ENCODE peak calls at places on chromosome 21, in six cellular contexts. One of them, this sample, is unnamed.

GRCh38 chr21:31887596-31887920 is 14.7 kb downstream of the HUNK start:
- DNase-seq in RWPE1: no peak
- DNase-seq in CD4-positive, alpha-beta T cell: no peak
- DNase-seq in LNCaP clone FGC: no peak
- DNase-seq in tibial nerve: no peak
- DNase-seq in Calu3: no peak
- DNase-seq in this sample: no peak

GRCh38 chr21:31203371-31204054 is 140.5 kb downstream of the TIAM1 start:
- DNase-seq in RWPE1: no peak
- DNase-seq in CD4-positive, alpha-beta T cell: no peak
- DNase-seq in LNCaP clone FGC: no peak
- DNase-seq in tibial nerve: no peak
- DNase-seq in Calu3: no peak
- DNase-seq in this sample: no peak

GRCh38 chr21:18384771-18385170 is 18.8 kb downstream of the TMPRSS15 start:
- DNase-seq in RWPE1: peak; percentile 13
- DNase-seq in CD4-positive, alpha-beta T cell: no peak
- DNase-seq in LNCaP clone FGC: peak; percentile 3
- DNase-seq in tibial nerve: no peak
- DNase-seq in Calu3: no peak
- DNase-seq in this sample: no peak

GRCh38 chr21:17469727-17470126 is 43.1 kb upstream of the CXADR start:
- DNase-seq in RWPE1: no peak
- DNase-seq in CD4-positive, alpha-beta T cell: no peak
- DNase-seq in LNCaP clone FGC: no peak
- DNase-seq in tibial nerve: no peak
- DNase-seq in Calu3: no peak
- DNase-seq in this sample: no peak

GRCh38 chr21:31557956-31558838 is 101.3 kb upstream of the SOD1 start:
- DNase-seq in RWPE1: peak; percentile 23
- DNase-seq in CD4-positive, alpha-beta T cell: peak; percentile 12
- DNase-seq in LNCaP clone FGC: no peak
- DNase-seq in tibial nerve: no peak
- DNase-seq in Calu3: peak; percentile 33
- DNase-seq in this sample: no peak

GRCh38 chr21:41684381-41685245 is 82.2 kb downstream of the RIPK4 start:
- DNase-seq in RWPE1: peak; percentile 75
- DNase-seq in CD4-positive, alpha-beta T cell: no peak
- DNase-seq in LNCaP clone FGC: no peak
- DNase-seq in tibial nerve: no peak
- DNase-seq in Calu3: peak; percentile 45
- DNase-seq in this sample: no peak

GRCh38 chr21:38659936-38660332 is 145.8 kb upstream of the ETS2 start:
- DNase-seq in RWPE1: no peak
- DNase-seq in CD4-positive, alpha-beta T cell: no peak
- DNase-seq in LNCaP clone FGC: no peak
- DNase-seq in tibial nerve: no peak
- DNase-seq in Calu3: no peak
- DNase-seq in this sample: no peak

GRCh38 chr21:44846485-44847260 is 26.8 kb downstream of the PTTG1IP start:
- DNase-seq in RWPE1: peak; percentile 33
- DNase-seq in CD4-positive, alpha-beta T cell: peak; percentile 29
- DNase-seq in LNCaP clone FGC: no peak
- DNase-seq in tibial nerve: peak; percentile 68
- DNase-seq in Calu3: no peak
- DNase-seq in this sample: peak; percentile 94

GRCh38 chr21:39736716-39737115 is 8.3 kb upstream of the IGSF5 start:
- DNase-seq in RWPE1: no peak
- DNase-seq in CD4-positive, alpha-beta T cell: no peak
- DNase-seq in LNCaP clone FGC: no peak
- DNase-seq in tibial nerve: no peak
- DNase-seq in Calu3: no peak
- DNase-seq in this sample: no peak

GRCh38 chr21:29481641-29482040 is 182.9 kb downstream of the BACH1 start:
- DNase-seq in RWPE1: no peak
- DNase-seq in CD4-positive, alpha-beta T cell: no peak
- DNase-seq in LNCaP clone FGC: no peak
- DNase-seq in tibial nerve: no peak
- DNase-seq in Calu3: no peak
- DNase-seq in this sample: no peak

GRCh38 chr21:20877976-20878375 is 120.2 kb upstream of the NCAM2 start:
- DNase-seq in RWPE1: no peak
- DNase-seq in CD4-positive, alpha-beta T cell: no peak
- DNase-seq in LNCaP clone FGC: no peak
- DNase-seq in tibial nerve: no peak
- DNase-seq in Calu3: no peak
- DNase-seq in this sample: no peak

GRCh38 chr21:38280446-38280845 is 23.7 kb downstream of the KCNJ15 start:
- DNase-seq in RWPE1: no peak
- DNase-seq in CD4-positive, alpha-beta T cell: no peak
- DNase-seq in LNCaP clone FGC: no peak
- DNase-seq in tibial nerve: no peak
- DNase-seq in Calu3: no peak
- DNase-seq in this sample: no peak

GRCh38 chr21:38914531-38915385 is 109.0 kb downstream of the ETS2 start:
- DNase-seq in RWPE1: no peak
- DNase-seq in CD4-positive, alpha-beta T cell: no peak
- DNase-seq in LNCaP clone FGC: no peak
- DNase-seq in tibial nerve: no peak
- DNase-seq in Calu3: no peak
- DNase-seq in this sample: no peak

GRCh38 chr21:39867198-39867650 is at the start of gene PCP4:
- DNase-seq in RWPE1: peak; percentile 44
- DNase-seq in CD4-positive, alpha-beta T cell: no peak
- DNase-seq in LNCaP clone FGC: peak; percentile 10
- DNase-seq in tibial nerve: peak; percentile 53
- DNase-seq in Calu3: peak; percentile 64
- DNase-seq in this sample: no peak

GRCh38 chr21:45067462-45068285 is 6.7 kb upstream of the ADARB1 start:
- DNase-seq in RWPE1: no peak
- DNase-seq in CD4-positive, alpha-beta T cell: no peak
- DNase-seq in LNCaP clone FGC: no peak
- DNase-seq in tibial nerve: no peak
- DNase-seq in Calu3: no peak
- DNase-seq in this sample: no peak

GRCh38 chr21:41768371-41769042 is 1.7 kb upstream of the RIPK4 start:
- DNase-seq in RWPE1: peak; percentile 70
- DNase-seq in CD4-positive, alpha-beta T cell: no peak
- DNase-seq in LNCaP clone FGC: no peak
- DNase-seq in tibial nerve: no peak
- DNase-seq in Calu3: peak; percentile 73
- DNase-seq in this sample: no peak

GRCh38 chr21:41817228-41817627 is 50.4 kb upstream of the RIPK4 start:
- DNase-seq in RWPE1: peak; percentile 71
- DNase-seq in CD4-positive, alpha-beta T cell: peak; percentile 19
- DNase-seq in LNCaP clone FGC: peak; percentile 36
- DNase-seq in tibial nerve: peak; percentile 58
- DNase-seq in Calu3: peak; percentile 71
- DNase-seq in this sample: no peak

GRCh38 chr21:38815060-38815405 is 9.3 kb downstream of the ETS2 start:
- DNase-seq in RWPE1: no peak
- DNase-seq in CD4-positive, alpha-beta T cell: no peak
- DNase-seq in LNCaP clone FGC: no peak
- DNase-seq in tibial nerve: no peak
- DNase-seq in Calu3: no peak
- DNase-seq in this sample: no peak

GRCh38 chr21:23384679-23385078 is 2222.6 kb downstream of the MRPL39 start:
- DNase-seq in RWPE1: no peak
- DNase-seq in CD4-positive, alpha-beta T cell: no peak
- DNase-seq in LNCaP clone FGC: no peak
- DNase-seq in tibial nerve: no peak
- DNase-seq in Calu3: no peak
- DNase-seq in this sample: no peak

GRCh38 chr21:44926364-44927101 is 5.8 kb upstream of the ITGB2 start:
- DNase-seq in RWPE1: no peak
- DNase-seq in CD4-positive, alpha-beta T cell: peak; percentile 56
- DNase-seq in LNCaP clone FGC: no peak
- DNase-seq in tibial nerve: no peak
- DNase-seq in Calu3: no peak
- DNase-seq in this sample: no peak

GRCh38 chr21:39319814-39320332 is 6.4 kb upstream of the BRWD1 start:
- DNase-seq in RWPE1: no peak
- DNase-seq in CD4-positive, alpha-beta T cell: no peak
- DNase-seq in LNCaP clone FGC: no peak
- DNase-seq in tibial nerve: no peak
- DNase-seq in Calu3: no peak
- DNase-seq in this sample: no peak

GRCh38 chr21:18950045-18950740 is 546.6 kb upstream of the TMPRSS15 start:
- DNase-seq in RWPE1: no peak
- DNase-seq in CD4-positive, alpha-beta T cell: no peak
- DNase-seq in LNCaP clone FGC: no peak
- DNase-seq in tibial nerve: no peak
- DNase-seq in Calu3: no peak
- DNase-seq in this sample: no peak

GRCh38 chr21:41964171-41964570 is 10.4 kb upstream of the C2CD2 start:
- DNase-seq in RWPE1: no peak
- DNase-seq in CD4-positive, alpha-beta T cell: no peak
- DNase-seq in LNCaP clone FGC: no peak
- DNase-seq in tibial nerve: no peak
- DNase-seq in Calu3: no peak
- DNase-seq in this sample: peak; percentile 72

GRCh38 chr21:16460936-16461335 is 731.2 kb downstream of the USP25 start:
- DNase-seq in RWPE1: no peak
- DNase-seq in CD4-positive, alpha-beta T cell: no peak
- DNase-seq in LNCaP clone FGC: no peak
- DNase-seq in tibial nerve: no peak
- DNase-seq in Calu3: no peak
- DNase-seq in this sample: no peak

GRCh38 chr21:10521091-10521598 is at the start of gene TPTE:
- DNase-seq in RWPE1: no peak
- DNase-seq in CD4-positive, alpha-beta T cell: no peak
- DNase-seq in LNCaP clone FGC: no peak
- DNase-seq in tibial nerve: no peak
- DNase-seq in Calu3: no peak
- DNase-seq in this sample: no peak

GRCh38 chr21:44903054-44903685 is 17.5 kb downstream of the ITGB2 start:
- DNase-seq in RWPE1: no peak
- DNase-seq in CD4-positive, alpha-beta T cell: no peak
- DNase-seq in LNCaP clone FGC: no peak
- DNase-seq in tibial nerve: no peak
- DNase-seq in Calu3: no peak
- DNase-seq in this sample: no peak

GRCh38 chr21:16324630-16325029 is 594.8 kb downstream of the USP25 start:
- DNase-seq in RWPE1: no peak
- DNase-seq in CD4-positive, alpha-beta T cell: no peak
- DNase-seq in LNCaP clone FGC: no peak
- DNase-seq in tibial nerve: no peak
- DNase-seq in Calu3: no peak
- DNase-seq in this sample: no peak

GRCh38 chr21:34126269-34126668 is 52.9 kb downstream of the MRPS6 start:
- DNase-seq in RWPE1: peak; percentile 54
- DNase-seq in CD4-positive, alpha-beta T cell: no peak
- DNase-seq in LNCaP clone FGC: no peak
- DNase-seq in tibial nerve: no peak
- DNase-seq in Calu3: no peak
- DNase-seq in this sample: no peak

GRCh38 chr21:28018213-28018612 is 974.5 kb downstream of the LTN1 start:
- DNase-seq in RWPE1: no peak
- DNase-seq in CD4-positive, alpha-beta T cell: no peak
- DNase-seq in LNCaP clone FGC: no peak
- DNase-seq in tibial nerve: no peak
- DNase-seq in Calu3: no peak
- DNase-seq in this sample: no peak

GRCh38 chr21:28016571-28016970 is 976.1 kb downstream of the LTN1 start:
- DNase-seq in RWPE1: no peak
- DNase-seq in CD4-positive, alpha-beta T cell: no peak
- DNase-seq in LNCaP clone FGC: no peak
- DNase-seq in tibial nerve: no peak
- DNase-seq in Calu3: no peak
- DNase-seq in this sample: no peak

DNA sequence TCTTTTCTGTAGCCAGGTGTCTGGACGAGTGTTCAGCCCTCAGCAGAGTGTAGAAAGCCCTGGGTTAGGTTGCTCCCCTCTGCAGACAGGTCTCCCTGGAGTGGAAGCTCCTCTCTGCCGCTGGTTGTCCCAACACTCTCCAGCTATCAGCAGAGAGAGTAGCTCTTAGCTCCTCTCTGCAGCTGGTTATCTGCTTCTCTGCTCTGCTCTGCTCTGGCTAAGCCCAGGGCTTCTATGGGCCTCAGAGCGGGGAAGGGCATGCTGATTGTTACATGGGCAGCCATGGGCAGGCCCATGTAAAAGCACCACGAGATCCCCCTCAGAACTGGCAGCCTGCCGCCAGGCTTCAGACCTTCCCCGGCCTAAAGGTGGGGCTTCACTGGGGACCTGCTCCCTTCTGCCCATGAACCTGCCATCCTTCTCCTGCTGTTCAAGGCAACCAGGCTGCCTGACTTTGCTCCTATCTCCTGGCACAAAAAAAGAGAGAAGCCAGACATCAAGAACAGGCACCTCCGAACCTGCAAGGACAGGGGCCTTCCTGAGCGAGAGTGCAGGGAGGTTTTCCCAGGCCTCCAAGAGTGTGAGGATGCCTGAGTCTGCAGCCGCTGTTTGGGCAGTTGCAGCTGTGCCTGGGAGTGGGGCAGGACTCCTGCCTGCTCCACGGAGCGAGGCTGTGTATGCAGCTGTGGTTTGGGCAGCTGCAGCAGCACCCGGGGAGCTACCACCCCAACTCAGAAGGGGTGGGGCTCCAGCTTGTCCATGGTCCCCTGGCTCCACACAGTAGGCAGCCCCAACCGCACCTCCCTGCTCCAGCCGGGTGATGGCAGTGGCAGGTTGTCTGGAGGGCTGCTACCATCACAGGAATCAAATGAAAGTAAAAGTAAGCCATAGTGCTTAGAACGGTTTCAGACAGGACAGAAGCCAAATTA is 973.7 kb downstream of the LTN1 start:
- DNase-seq in RWPE1: no peak
- DNase-seq in CD4-positive, alpha-beta T cell: no peak
- DNase-seq in LNCaP clone FGC: no peak
- DNase-seq in tibial nerve: no peak
- DNase-seq in Calu3: peak; percentile 64
- DNase-seq in this sample: no peak
- TF ChIP-seq CTCF in RWPE1: peak; percentile 13
- TF ChIP-seq CTCF in CD4-positive, alpha-beta T cell: no peak
- TF ChIP-seq CTCF in LNCaP clone FGC: peak; percentile 30
- TF ChIP-seq CTCF in tibial nerve: no peak
- TF ChIP-seq CTCF in Calu3: no peak
- TF ChIP-seq CTCF in this sample: no peak

GRCh38 chr21:32994305-32994704 is 31.4 kb upstream of the OLIG2 start:
- DNase-seq in RWPE1: peak; percentile 11
- DNase-seq in CD4-positive, alpha-beta T cell: no peak
- DNase-seq in LNCaP clone FGC: no peak
- DNase-seq in tibial nerve: no peak
- DNase-seq in Calu3: peak; percentile 16
- DNase-seq in this sample: no peak
- TF ChIP-seq CTCF in RWPE1: peak; percentile 18
- TF ChIP-seq CTCF in CD4-positive, alpha-beta T cell: peak; percentile 56
- TF ChIP-seq CTCF in LNCaP clone FGC: peak; percentile 43
- TF ChIP-seq CTCF in tibial nerve: peak; percentile 19
- TF ChIP-seq CTCF in Calu3: no peak
- TF ChIP-seq CTCF in this sample: no peak

GRCh38 chr21:43728467-43729390 is 9.8 kb downstream of the PDXK start:
- DNase-seq in RWPE1: peak; percentile 92
- DNase-seq in CD4-positive, alpha-beta T cell: peak; percentile 69
- DNase-seq in LNCaP clone FGC: peak; percentile 92
- DNase-seq in tibial nerve: peak; percentile 95
- DNase-seq in Calu3: peak; percentile 77
- DNase-seq in this sample: peak; percentile 97
- TF ChIP-seq CTCF in RWPE1: no peak
- TF ChIP-seq CTCF in CD4-positive, alpha-beta T cell: peak; percentile 25
- TF ChIP-seq CTCF in LNCaP clone FGC: peak; percentile 17
- TF ChIP-seq CTCF in tibial nerve: peak; percentile 26
- TF ChIP-seq CTCF in Calu3: no peak
- TF ChIP-seq CTCF in this sample: peak; percentile 29

GRCh38 chr21:26125433-26126167 is 45.0 kb downstream of the APP start:
- DNase-seq in RWPE1: no peak
- DNase-seq in CD4-positive, alpha-beta T cell: no peak
- DNase-seq in LNCaP clone FGC: no peak
- DNase-seq in tibial nerve: no peak
- DNase-seq in Calu3: no peak
- DNase-seq in this sample: no peak
- TF ChIP-seq CTCF in RWPE1: no peak
- TF ChIP-seq CTCF in CD4-positive, alpha-beta T cell: no peak
- TF ChIP-seq CTCF in LNCaP clone FGC: no peak
- TF ChIP-seq CTCF in tibial nerve: no peak
- TF ChIP-seq CTCF in Calu3: no peak
- TF ChIP-seq CTCF in this sample: no peak